ENCODE peak calls at places on chromosomes 1 and 21, in six cellular contexts. Q is Kasumi-1; B is IMR-90; X is tibial nerve; Z is tibial artery; M is stimulated activated CD4-positive, alpha-beta T cell treated with anti-CD3 and anti-CD28 coated beads, TNF-alpha, amount 100 ng/mL, for 1 hour. D is an unnamed sample.

GRCh38 chr21:27190601-27191000 is 223.7 kb upstream of the ADAMTS5 start:
- DNase-seq in X (peak), M (no peak), B (peak), Q (no peak), Z (no peak), D (no peak)

GRCh38 chr1:162020145-162020544 is 3.5 kb downstream of the OLFML2B start:
- DNase-seq in Q (no peak), M (no peak), B (no peak), Z (no peak), X (peak), D (no peak)

GRCh38 chr1:86247553-86248279 is 91.1 kb upstream of the COL24A1 start:
- DNase-seq in X (no peak), M (no peak), Z (no peak), B (peak), Q (no peak), D (no peak)

GRCh38 chr1:168585191-168585590 is 8.8 kb downstream of the XCL1 start:
- DNase-seq in B (peak), X (no peak), Z (no peak), M (no peak), Q (no peak), D (no peak)

GRCh38 chr1:71638081-71638766 is 557.4 kb upstream of the ZRANB2 start:
- DNase-seq in B (peak), Q (no peak), X (no peak), Z (no peak), M (no peak), D (no peak)

GRCh38 chr21:37348664-37349063 is 17.9 kb upstream of the DYRK1A start:
- DNase-seq in M (no peak), B (no peak), Q (peak), Z (no peak), X (no peak), D (no peak)

GRCh38 chr1:109995536-109995935 is 11.0 kb downstream of the AHCYL1 start:
- DNase-seq in B (no peak), M (no peak), Q (no peak), X (no peak), Z (no peak), D (no peak)

GRCh38 chr1:232950919-232951579 is 638 bp downstream of the NTPCR start:
- DNase-seq in B (peak), Z (no peak), Q (peak), M (no peak), X (no peak), D (no peak)

GRCh38 chr21:18041012-18041411 is 203.6 kb upstream of the CHODL start:
- DNase-seq in Z (no peak), M (no peak), B (no peak), X (peak), Q (peak), D (no peak)

GRCh38 chr21:42632336-42632751 is 21.1 kb upstream of the PDE9A start:
- DNase-seq in B (no peak), Z (peak), X (no peak), M (no peak), Q (no peak), D (no peak)

GRCh38 chr1:81598623-81599022 is 202.1 kb upstream of the ADGRL2 start:
- DNase-seq in B (no peak), Z (no peak), Q (no peak), X (no peak), M (no peak), D (no peak)

GRCh38 chr1:192936313-192937018 is 122.7 kb downstream of the UCHL5 start:
- DNase-seq in Z (no peak), B (no peak), Q (peak), X (no peak), M (no peak), D (no peak)

GRCh38 chr1:43708006-43708412 is 673 bp downstream of the ST3GAL3 start:
- DNase-seq in M (no peak), Z (no peak), B (peak), Q (peak), X (no peak), D (no peak)

GRCh38 chr1:100719490-100719889 is at the start of gene VCAM1:
- DNase-seq in M (no peak), X (no peak), B (peak), Q (no peak), Z (no peak), D (no peak)

GRCh38 chr1:12161662-12162458 is 4.9 kb upstream of the TNFRSF1B start:
- DNase-seq in Z (peak), M (no peak), X (peak), Q (peak), B (peak), D (peak)

GRCh38 chr1:230158422-230159291 is 91.6 kb downstream of the GALNT2 start:
- DNase-seq in M (no peak), X (no peak), Q (no peak), B (no peak), Z (no peak), D (no peak)

GRCh38 chr1:152112101-152112884 is 3.0 kb downstream of the TCHH start:
- DNase-seq in Q (peak), B (peak), Z (no peak), M (no peak), X (no peak), D (no peak)

GRCh38 chr1:221100196-221100950 is 221.1 kb downstream of the HLX start:
- DNase-seq in Q (peak), B (peak), X (no peak), Z (no peak), M (no peak), D (no peak)

GRCh38 chr1:207073906-207074820 is 14.5 kb upstream of the C4BPB start:
- DNase-seq in X (no peak), B (peak), M (no peak), Z (no peak), Q (no peak), D (no peak)

GRCh38 chr21:36079010-36079649 is 9.3 kb downstream of the CBR1 start:
- DNase-seq in Q (no peak), Z (no peak), X (peak), M (no peak), B (no peak), D (no peak)

GRCh38 chr1:27598902-27599528 is 4.9 kb downstream of the AHDC1 start:
- DNase-seq in Z (peak), X (no peak), M (no peak), B (peak), Q (peak), D (peak)

GRCh38 chr21:35149698-35150097 is 100.6 kb upstream of the RUNX1 start:
- DNase-seq in X (no peak), Z (no peak), M (no peak), B (peak), Q (no peak), D (no peak)

GRCh38 chr1:158607296-158607695 is 2.2 kb downstream of the OR10Z1 start:
- DNase-seq in B (no peak), X (no peak), Z (no peak), M (no peak), Q (no peak), D (no peak)

GRCh38 chr1:48043524-48043923 is 46.3 kb upstream of the TRABD2B start:
- DNase-seq in B (no peak), Q (no peak), Z (no peak), M (no peak), X (no peak), D (no peak)

GRCh38 chr1:116067564-116067887 is 43.7 kb upstream of the MAB21L3 start:
- DNase-seq in Q (no peak), X (peak), B (peak), M (no peak), Z (peak), D (no peak)

GRCh38 chr1:156707486-156708244 is 2.3 kb upstream of the CRABP2 start:
- DNase-seq in B (peak), Q (no peak), M (no peak), Z (no peak), X (peak), D (no peak)

GRCh38 chr21:23853796-23854379 is 1753.4 kb downstream of the MRPL39 start:
- DNase-seq in X (peak), B (peak), Z (no peak), Q (peak), M (no peak), D (peak)

D was measured in hippocampal formation.